ENCODE peak calls at places on chromosome 18, in five cellular contexts. L is NB4, X is tibial artery, S is AG10803, K is K562. E is an unnamed sample.

GRCh38 chr18:79397288-79397829 is 1.6 kb downstream of the NFATC1 start:
- DNase-seq in L (no peak), X (no peak), S (no peak), K (no peak), E (no peak)

GRCh38 chr18:68679531-68679930 is 35.4 kb downstream of the TMX3 start:
- DNase-seq in L (peak), X (no peak), S (peak), K (no peak), E (no peak)

GRCh38 chr18:46946656-46947282 is 29.4 kb downstream of the KATNAL2 start:
- DNase-seq in L (no peak), X (peak), S (peak), K (peak), E (peak)

GRCh38 chr18:75455249-75456183 is 28.0 kb upstream of the SMIM21 start:
- DNase-seq in L (no peak), X (no peak), S (peak), K (no peak), E (peak)

GRCh38 chr18:27713037-27713726 is 463.7 kb downstream of the CDH2 start:
- DNase-seq in L (no peak), X (no peak), S (no peak), K (no peak), E (no peak)

GRCh38 chr18:54184836-54185235 is 39.6 kb downstream of the MBD2 start:
- DNase-seq in L (no peak), X (no peak), S (no peak), K (no peak), E (no peak)

GRCh38 chr18:48743046-48743445 is 204.2 kb downstream of the CTIF start:
- DNase-seq in L (no peak), X (peak), S (peak), K (no peak), E (peak)

GRCh38 chr18:6566338-6566911 is 151.7 kb upstream of the L3MBTL4 start:
- DNase-seq in L (no peak), X (no peak), S (no peak), K (no peak), E (no peak)

DNA sequence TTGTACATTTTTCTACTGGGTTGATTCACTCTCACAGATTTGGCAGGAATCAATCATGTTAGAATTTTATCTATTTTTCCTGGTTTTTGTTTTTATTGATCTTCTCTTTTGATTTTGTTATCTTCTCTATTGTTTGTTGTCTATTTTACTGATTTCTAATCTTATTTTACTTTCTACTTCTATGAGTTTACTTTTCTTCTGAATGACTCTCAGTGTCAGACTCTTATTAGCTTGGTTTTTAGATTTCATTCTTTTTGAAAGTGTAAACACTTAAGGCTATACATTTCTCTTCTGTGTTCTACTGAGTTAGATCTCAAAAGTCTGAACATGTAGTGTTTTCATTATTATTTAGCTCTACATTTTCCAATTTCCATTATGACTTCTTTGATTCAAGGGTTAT is 47.1 kb downstream of the THOC1 start:
- DNase-seq in L (no peak), X (no peak), S (no peak), K (no peak), E (no peak)
- H3K4me3 ChIP-seq in L (no peak), X (no peak), S (no peak), K (no peak), E (no peak)

GRCh38 chr18:25225152-25225551 is 126.8 kb downstream of the ZNF521 start:
- DNase-seq in L (peak), X (no peak), S (no peak), K (no peak), E (no peak)
- H3K4me3 ChIP-seq in L (no peak), X (no peak), S (no peak), K (no peak), E (no peak)

DNA sequence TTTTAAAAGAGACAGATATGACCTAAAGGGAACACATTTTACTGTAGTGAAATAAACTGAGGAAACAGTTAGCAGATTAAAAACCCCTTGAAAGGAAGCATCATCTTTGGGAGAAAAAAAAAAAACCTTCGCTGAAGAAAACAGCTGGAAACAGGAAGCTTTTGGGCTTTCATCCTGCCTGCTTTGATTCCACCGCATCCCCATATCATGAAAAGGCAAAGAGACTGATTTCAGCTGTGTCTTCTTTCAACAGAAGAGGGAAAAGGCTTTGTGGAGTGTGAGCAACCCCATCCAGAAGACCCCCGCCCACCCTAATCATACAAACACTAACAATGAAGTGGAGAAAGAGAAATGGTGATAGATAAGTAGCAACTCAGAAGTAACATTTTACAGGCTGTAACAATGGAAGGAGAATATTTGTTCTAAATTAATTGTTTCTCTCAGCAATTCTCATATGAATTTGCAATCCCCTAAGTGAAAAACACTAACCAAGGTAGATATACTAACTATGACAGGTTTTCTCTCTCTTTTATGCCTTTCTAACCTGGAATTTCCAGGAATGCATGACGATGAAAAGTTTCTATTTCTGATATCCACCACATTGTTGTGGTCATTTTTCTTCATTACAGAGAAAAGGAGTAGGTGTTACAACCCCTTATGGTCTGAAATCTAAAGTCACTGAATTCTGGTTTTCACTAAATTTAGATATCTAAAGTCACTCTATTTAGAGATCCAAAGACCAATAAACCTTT is 86.2 kb downstream of the TCF4 start:
- DNase-seq in L (no peak), X (no peak), S (no peak), K (no peak), E (no peak)
- H3K4me3 ChIP-seq in L (no peak), X (no peak), S (no peak), K (no peak), E (no peak)

DNA sequence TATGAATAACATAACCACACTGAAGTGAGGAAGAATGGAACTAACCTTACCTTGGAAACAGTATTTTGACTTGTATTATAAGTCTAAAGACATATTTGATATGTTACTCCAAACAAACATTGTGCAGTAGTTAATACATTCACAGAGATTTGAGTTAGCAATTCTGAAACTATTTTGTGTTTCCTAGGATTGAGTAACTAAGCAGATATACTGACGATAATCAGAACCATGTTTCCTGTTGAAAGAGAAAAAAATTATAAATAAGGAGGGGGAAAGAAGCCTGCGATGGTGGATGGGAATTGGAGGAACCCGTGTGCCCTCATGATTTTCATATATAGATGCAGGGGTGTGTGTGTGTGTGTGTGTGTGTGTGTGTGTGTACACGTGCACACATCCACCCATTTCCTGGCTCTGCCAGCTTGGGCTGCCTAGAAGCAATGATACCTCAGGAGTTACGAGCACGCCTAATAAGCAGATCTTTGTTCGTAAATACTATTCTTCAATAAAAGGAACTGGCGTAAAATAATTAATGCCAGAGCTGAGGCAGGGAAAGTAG is 56.9 kb downstream of the LPIN2 start:
- DNase-seq in L (no peak), X (no peak), S (peak), K (no peak), E (no peak)
- H3K4me3 ChIP-seq in L (no peak), X (no peak), S (peak), K (no peak), E (no peak)

DNA sequence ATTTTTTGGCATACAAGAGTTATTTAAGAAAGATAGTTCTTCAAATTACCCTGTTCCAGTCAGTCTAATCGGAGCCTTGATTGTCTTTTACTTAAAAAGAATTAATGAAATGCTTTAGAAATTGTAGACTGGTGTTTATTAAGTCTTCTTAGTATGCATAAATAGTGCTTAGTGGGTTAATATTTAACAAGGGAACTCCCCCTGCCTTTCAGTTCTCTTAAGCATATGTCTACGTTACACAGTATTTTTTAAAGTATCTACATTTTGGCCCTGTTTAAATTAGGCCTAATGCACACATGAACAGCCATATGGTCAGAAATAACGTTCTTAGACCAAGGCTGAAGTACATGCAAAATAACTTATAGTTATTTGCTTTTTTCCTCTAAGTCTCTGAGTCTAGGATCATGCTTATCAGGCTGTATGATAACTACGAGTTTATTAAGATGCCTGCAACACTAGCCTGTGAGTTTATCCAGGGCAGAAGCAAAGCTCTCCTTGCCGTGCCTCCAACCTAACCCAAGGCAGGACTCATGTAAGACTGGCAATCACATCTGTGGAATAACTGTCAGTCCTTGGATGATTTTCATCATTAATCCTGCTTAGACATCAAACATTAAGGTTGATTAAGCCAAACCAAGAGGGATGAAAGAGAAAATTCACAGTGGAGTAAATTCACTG is 6.7 kb downstream of the BCL2 start:
- DNase-seq in L (no peak), X (no peak), S (no peak), K (no peak), E (no peak)
- H3K4me3 ChIP-seq in L (peak), X (no peak), S (no peak), K (no peak), E (no peak)

GRCh38 chr18:11983592-11983991 is 2.3 kb downstream of the IMPA2 start:
- DNase-seq in L (no peak), X (no peak), S (no peak), K (no peak), E (no peak)
- H3K4me3 ChIP-seq in L (no peak), X (no peak), S (no peak), K (no peak), E (no peak)

DNA sequence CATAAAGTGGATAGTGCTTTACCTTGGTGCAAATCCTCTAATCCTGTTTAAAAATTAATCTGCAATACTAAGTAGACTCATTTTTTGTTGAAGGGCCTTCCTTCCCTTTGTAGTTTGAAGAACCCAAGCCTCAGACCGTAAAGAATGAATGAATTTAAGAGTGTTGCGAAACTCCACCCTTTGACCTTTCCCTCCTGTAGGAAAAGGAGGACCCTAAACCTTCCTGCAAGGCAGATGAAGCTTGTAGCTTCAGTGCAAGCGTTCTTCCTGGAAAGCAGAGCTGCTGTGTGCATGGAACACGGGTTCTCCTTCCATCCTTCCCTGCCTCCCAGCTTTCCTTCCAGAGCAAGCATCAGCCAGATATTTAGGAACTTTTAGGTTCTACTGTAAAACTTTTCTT is 1.7 kb downstream of the IMPA2 start:
- DNase-seq in L (peak), X (no peak), S (no peak), K (no peak), E (no peak)
- H3K4me3 ChIP-seq in L (peak), X (no peak), S (no peak), K (no peak), E (peak)

GRCh38 chr18:59345556-59345955 is 13.5 kb downstream of the LMAN1 start:
- DNase-seq in L (no peak), X (no peak), S (peak), K (no peak), E (no peak)
- H3K4me3 ChIP-seq in L (no peak), X (no peak), S (no peak), K (no peak), E (no peak)

GRCh38 chr18:45945669-45946068 is 21.5 kb downstream of the EPG5 start:
- DNase-seq in L (no peak), X (no peak), S (no peak), K (no peak), E (no peak)
- H3K4me3 ChIP-seq in L (no peak), X (no peak), S (no peak), K (no peak), E (no peak)

DNA sequence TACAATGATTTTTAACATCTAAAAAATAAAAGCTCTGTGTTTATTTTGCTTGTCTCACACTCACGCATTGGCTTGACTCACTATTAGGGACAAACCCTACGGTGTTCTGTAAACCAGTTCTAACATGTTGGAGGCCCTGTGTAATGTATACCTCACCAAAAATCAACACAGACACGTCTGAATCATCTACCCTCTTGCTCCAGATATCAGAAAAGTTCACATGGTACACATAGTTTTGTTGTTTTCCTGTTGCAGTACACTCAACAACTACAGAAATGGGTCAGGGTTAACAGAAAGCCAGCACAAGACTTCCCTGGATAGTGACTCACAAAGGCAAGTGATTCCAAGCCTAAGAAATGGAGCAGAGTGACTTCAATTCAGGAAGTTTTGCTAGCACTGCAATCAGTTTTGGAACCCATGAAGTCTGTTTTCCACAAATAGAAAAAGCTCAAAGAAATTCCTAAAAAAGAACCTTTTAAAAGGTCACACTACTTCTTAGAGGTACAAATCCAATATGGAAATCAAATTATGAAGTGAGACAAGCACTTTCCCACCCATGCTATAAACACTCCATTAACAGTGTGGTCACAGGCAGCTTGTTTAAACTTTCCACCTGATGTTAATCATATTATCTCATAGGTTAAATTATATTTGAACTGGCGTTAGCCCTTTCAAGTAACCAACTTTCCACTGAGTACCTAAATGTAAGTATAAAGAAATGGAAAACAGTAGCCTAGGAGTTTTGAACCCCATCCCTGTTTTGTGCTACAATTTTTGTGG is 87.5 kb downstream of the GAREM1 start:
- DNase-seq in L (no peak), X (no peak), S (peak), K (no peak), E (no peak)
- H3K4me3 ChIP-seq in L (no peak), X (no peak), S (no peak), K (no peak), E (no peak)

E was measured in heart right ventricle.